ENCODE peak calls at places on chromosomes 12 and 14, in five cellular contexts. Q is EL, T is A172, U is NCI-H1417, S is HTR-8/SVneo. D is an unnamed sample.

GRCh38 chr12:62205348-62205747 is 54.9 kb upstream of the USP15 start:
- DNase-seq in Q (no peak), T (no peak), U (no peak), S (no peak), D (peak; percentile 9)

GRCh38 chr12:122793685-122794106 is 19.3 kb downstream of the CCDC62 start:
- DNase-seq in Q (peak; percentile 54), T (peak; percentile 37), U (peak; percentile 77), S (peak; percentile 62), D (peak; percentile 42)

GRCh38 chr12:24756479-24757024 is 192.3 kb downstream of the BCAT1 start:
- DNase-seq in Q (no peak), T (no peak), U (no peak), S (no peak), D (no peak)

GRCh38 chr12:127257366-127257935 is 1009.5 kb upstream of the TMEM132C start:
- DNase-seq in Q (peak; percentile 68), T (peak; percentile 42), U (no peak), S (no peak), D (no peak)

GRCh38 chr12:52742196-52742580 is 35.0 kb downstream of the KRT76 start:
- DNase-seq in Q (no peak), T (no peak), U (no peak), S (no peak), D (no peak)

GRCh38 chr14:57897148-57897547 is 31.3 kb upstream of the SLC35F4 start:
- DNase-seq in Q (no peak), T (no peak), U (no peak), S (no peak), D (no peak)

GRCh38 chr12:92144631-92145480 is 790 bp downstream of the BTG1 start:
- DNase-seq in Q (peak; percentile 75), T (peak; percentile 57), U (peak; percentile 97), S (no peak), D (peak; percentile 46)

GRCh38 chr12:25839470-25839869 is 119.0 kb upstream of the RASSF8 start:
- DNase-seq in Q (peak; percentile 8), T (no peak), U (peak; percentile 60), S (peak; percentile 15), D (no peak)

GRCh38 chr12:100229876-100230275 is 29.3 kb downstream of the ACTR6 start:
- DNase-seq in Q (peak; percentile 43), T (no peak), U (no peak), S (peak; percentile 14), D (no peak)

GRCh38 chr12:122031342-122032216 is 9.9 kb downstream of the BCL7A start:
- DNase-seq in Q (peak; percentile 28), T (peak; percentile 21), U (peak; percentile 10), S (peak; percentile 67), D (peak; percentile 18)

GRCh38 chr14:103847954-103848719 is 762 bp upstream of the PPP1R13B start:
- DNase-seq in Q (no peak), T (no peak), U (peak; percentile 77), S (no peak), D (no peak)

GRCh38 chr14:24900281-24900868 is 149.6 kb downstream of the STXBP6 start:
- DNase-seq in Q (peak; percentile 70), T (no peak), U (no peak), S (no peak), D (no peak)

GRCh38 chr14:54329082-54329695 is 67.6 kb upstream of the CDKN3 start:
- DNase-seq in Q (peak; percentile 71), T (peak; percentile 44), U (peak; percentile 63), S (peak; percentile 79), D (peak; percentile 45)

GRCh38 chr12:89370850-89371249 is 18.5 kb upstream of the DUSP6 start:
- DNase-seq in Q (peak; percentile 87), T (peak; percentile 96), U (no peak), S (no peak), D (peak; percentile 98)

GRCh38 chr14:104821229-104821945 is 20.5 kb downstream of the ZBTB42 start:
- DNase-seq in Q (no peak), T (no peak), U (no peak), S (no peak), D (no peak)

GRCh38 chr14:69880051-69880487 is 853 bp downstream of the SMOC1 start:
- DNase-seq in Q (no peak), T (no peak), U (peak; percentile 75), S (no peak), D (no peak)

GRCh38 chr12:6056406-6057211 is 67.9 kb downstream of the VWF start:
- DNase-seq in Q (no peak), T (no peak), U (peak; percentile 17), S (peak; percentile 57), D (no peak)

D was measured in kidney glomerular epithelial cell.